ENCODE peak calls at places on chromosomes 11 and 22, in nine cellular contexts. One of them, this sample, is unnamed.

GRCh38 chr22:32548039-32548438 is 73.4 kb downstream of the FBXO7 start:
- DNase-seq in MM.1S: no peak
- DNase-seq in HCEC 1CT: no peak
- DNase-seq in heart left ventricle: no peak
- DNase-seq in NCI-H1930: no peak
- DNase-seq in CD4-positive, alpha-beta T cell: no peak
- DNase-seq in nucleus accumbens: no peak
- DNase-seq in uterus: peak
- DNase-seq in stomach: no peak
- DNase-seq in this sample: no peak

GRCh38 chr22:19970479-19971275 is 29.1 kb upstream of the TXNRD2 start:
- DNase-seq in heart left ventricle: peak
- DNase-seq in MM.1S: peak
- DNase-seq in CD4-positive, alpha-beta T cell: peak
- DNase-seq in uterus: peak
- DNase-seq in nucleus accumbens: peak
- DNase-seq in stomach: peak
- DNase-seq in NCI-H1930: peak
- DNase-seq in HCEC 1CT: peak
- DNase-seq in this sample: peak

GRCh38 chr22:30861688-30862552 is 106.7 kb downstream of the MORC2 start:
- DNase-seq in MM.1S: no peak
- DNase-seq in uterus: no peak
- DNase-seq in HCEC 1CT: no peak
- DNase-seq in NCI-H1930: no peak
- DNase-seq in heart left ventricle: no peak
- DNase-seq in CD4-positive, alpha-beta T cell: peak
- DNase-seq in nucleus accumbens: no peak
- DNase-seq in stomach: peak
- DNase-seq in this sample: peak

GRCh38 chr11:17579451-17579850 is 32.4 kb downstream of the OTOG start:
- DNase-seq in MM.1S: no peak
- DNase-seq in stomach: peak
- DNase-seq in HCEC 1CT: no peak
- DNase-seq in CD4-positive, alpha-beta T cell: no peak
- DNase-seq in heart left ventricle: peak
- DNase-seq in NCI-H1930: no peak
- DNase-seq in nucleus accumbens: no peak
- DNase-seq in uterus: no peak
- DNase-seq in this sample: no peak

GRCh38 chr11:79196950-79197349 is 243.9 kb downstream of the TENM4 start:
- DNase-seq in heart left ventricle: no peak
- DNase-seq in HCEC 1CT: no peak
- DNase-seq in MM.1S: no peak
- DNase-seq in uterus: no peak
- DNase-seq in NCI-H1930: no peak
- DNase-seq in stomach: no peak
- DNase-seq in nucleus accumbens: no peak
- DNase-seq in CD4-positive, alpha-beta T cell: no peak
- DNase-seq in this sample: no peak

GRCh38 chr22:31662668-31663037 is 638 bp upstream of the PISD start:
- DNase-seq in stomach: no peak
- DNase-seq in heart left ventricle: no peak
- DNase-seq in uterus: no peak
- DNase-seq in HCEC 1CT: no peak
- DNase-seq in MM.1S: no peak
- DNase-seq in NCI-H1930: no peak
- DNase-seq in CD4-positive, alpha-beta T cell: no peak
- DNase-seq in nucleus accumbens: no peak
- DNase-seq in this sample: no peak

GRCh38 chr11:723120-723883 is 17.3 kb downstream of the EPS8L2 start:
- DNase-seq in CD4-positive, alpha-beta T cell: no peak
- DNase-seq in HCEC 1CT: peak
- DNase-seq in stomach: no peak
- DNase-seq in heart left ventricle: no peak
- DNase-seq in nucleus accumbens: no peak
- DNase-seq in MM.1S: peak
- DNase-seq in uterus: no peak
- DNase-seq in NCI-H1930: peak
- DNase-seq in this sample: no peak

GRCh38 chr11:118928870-118929495 is 3.3 kb upstream of the BCL9L start:
- DNase-seq in stomach: no peak
- DNase-seq in NCI-H1930: peak
- DNase-seq in uterus: peak
- DNase-seq in nucleus accumbens: peak
- DNase-seq in CD4-positive, alpha-beta T cell: no peak
- DNase-seq in HCEC 1CT: peak
- DNase-seq in MM.1S: peak
- DNase-seq in heart left ventricle: peak
- DNase-seq in this sample: no peak

GRCh38 chr11:12995211-12995610 is 13.9 kb upstream of the RASSF10 start:
- DNase-seq in uterus: no peak
- DNase-seq in stomach: no peak
- DNase-seq in HCEC 1CT: no peak
- DNase-seq in MM.1S: no peak
- DNase-seq in CD4-positive, alpha-beta T cell: no peak
- DNase-seq in nucleus accumbens: no peak
- DNase-seq in NCI-H1930: no peak
- DNase-seq in heart left ventricle: no peak
- DNase-seq in this sample: no peak

GRCh38 chr11:92224394-92225205 is at the start of gene FAT3:
- DNase-seq in CD4-positive, alpha-beta T cell: no peak
- DNase-seq in nucleus accumbens: peak
- DNase-seq in uterus: peak
- DNase-seq in HCEC 1CT: peak
- DNase-seq in NCI-H1930: peak
- DNase-seq in heart left ventricle: peak
- DNase-seq in stomach: no peak
- DNase-seq in MM.1S: no peak
- DNase-seq in this sample: peak

GRCh38 chr22:43268261-43268660 is 74.9 kb downstream of the SCUBE1 start:
- DNase-seq in heart left ventricle: no peak
- DNase-seq in NCI-H1930: no peak
- DNase-seq in HCEC 1CT: no peak
- DNase-seq in stomach: no peak
- DNase-seq in nucleus accumbens: no peak
- DNase-seq in uterus: no peak
- DNase-seq in CD4-positive, alpha-beta T cell: no peak
- DNase-seq in MM.1S: no peak
- DNase-seq in this sample: no peak

GRCh38 chr22:48661984-48662383 is 1165.7 kb downstream of the BRD1 start:
- DNase-seq in NCI-H1930: no peak
- DNase-seq in uterus: no peak
- DNase-seq in nucleus accumbens: no peak
- DNase-seq in CD4-positive, alpha-beta T cell: no peak
- DNase-seq in HCEC 1CT: no peak
- DNase-seq in stomach: no peak
- DNase-seq in heart left ventricle: no peak
- DNase-seq in MM.1S: no peak
- DNase-seq in this sample: no peak

GRCh38 chr22:24037851-24038765 is 27.0 kb downstream of the CABIN1 start:
- DNase-seq in stomach: peak
- DNase-seq in NCI-H1930: no peak
- DNase-seq in heart left ventricle: peak
- DNase-seq in nucleus accumbens: no peak
- DNase-seq in uterus: no peak
- DNase-seq in MM.1S: no peak
- DNase-seq in HCEC 1CT: no peak
- DNase-seq in CD4-positive, alpha-beta T cell: peak
- DNase-seq in this sample: no peak

GRCh38 chr11:114082767-114083181 is 23.3 kb downstream of the ZBTB16 start:
- DNase-seq in MM.1S: no peak
- DNase-seq in HCEC 1CT: no peak
- DNase-seq in CD4-positive, alpha-beta T cell: no peak
- DNase-seq in heart left ventricle: peak
- DNase-seq in uterus: no peak
- DNase-seq in stomach: no peak
- DNase-seq in nucleus accumbens: no peak
- DNase-seq in NCI-H1930: no peak
- DNase-seq in this sample: peak

This sample was measured in HuH-7.